ENCODE peak calls at places on chromosomes 2 and 18, in ten cellular contexts. G, Q, I, D, B, S, H, X, M and V are unnamed samples.

GRCh38 chr18:43935051-43935412 is 657.7 kb upstream of the SYT4 start:
- DNase-seq in Q (peak), B (no peak), M (no peak), X (no peak), D (no peak), I (no peak), H (no peak), G (no peak), S (no peak), V (peak)

GRCh38 chr2:239768031-239768800 is 256.9 kb downstream of the NDUFA10 start:
- DNase-seq in G (no peak), B (no peak), D (no peak), I (no peak), M (no peak), H (no peak), X (no peak), S (no peak), Q (no peak), V (no peak)

GRCh38 chr2:60517441-60517840 is 36.0 kb downstream of the BCL11A start:
- DNase-seq in Q (no peak), M (no peak), D (no peak), H (no peak), G (no peak), B (no peak), X (no peak), S (no peak), I (no peak), V (peak)

GRCh38 chr2:234074751-234075520 is 24.4 kb downstream of the SPP2 start:
- DNase-seq in S (no peak), G (no peak), H (no peak), X (no peak), B (no peak), Q (no peak), D (no peak), I (no peak), M (no peak), V (peak)

GRCh38 chr2:63790913-63791312 is 50.8 kb upstream of the UGP2 start:
- DNase-seq in Q (peak), H (no peak), M (no peak), X (no peak), S (no peak), B (no peak), D (no peak), I (no peak), G (no peak), V (peak)

GRCh38 chr2:42132066-42132965 is 36.8 kb upstream of the EML4 start:
- DNase-seq in M (no peak), S (no peak), D (no peak), I (no peak), Q (peak), X (no peak), H (no peak), B (no peak), G (no peak), V (peak)

GRCh38 chr2:57614988-57615387 is 431.6 kb upstream of the VRK2 start:
- DNase-seq in I (no peak), M (no peak), D (no peak), Q (no peak), B (no peak), X (no peak), G (no peak), H (no peak), S (no peak), V (no peak)

GRCh38 chr2:23495661-23496114 is 110.7 kb downstream of the KLHL29 start:
- DNase-seq in G (no peak), H (no peak), Q (no peak), S (no peak), B (no peak), I (no peak), D (no peak), X (no peak), M (no peak), V (no peak)

GRCh38 chr18:77098554-77099174 is 33.9 kb downstream of the MBP start:
- DNase-seq in G (peak), D (no peak), S (no peak), X (no peak), B (no peak), I (no peak), Q (no peak), H (peak), M (no peak), V (no peak)

GRCh38 chr18:33578371-33579146 is 540 bp downstream of the ASXL3 start:
- DNase-seq in G (peak), M (no peak), Q (peak), D (peak), I (no peak), S (no peak), H (peak), X (no peak), B (peak), V (peak)

GRCh38 chr2:147913701-147914480 is 69.1 kb downstream of the ACVR2A start:
- DNase-seq in M (no peak), D (no peak), S (no peak), H (no peak), X (no peak), Q (no peak), B (no peak), G (peak), I (no peak), V (peak)

GRCh38 chr2:171141320-171141719 is 19.4 kb downstream of the TLK1 start:
- DNase-seq in X (no peak), M (no peak), G (no peak), Q (no peak), H (no peak), I (no peak), D (no peak), S (no peak), B (no peak), V (peak)

GRCh38 chr2:149701241-149701640 is 113.7 kb upstream of the MMADHC start:
- DNase-seq in D (no peak), G (no peak), X (no peak), B (no peak), M (no peak), H (no peak), Q (no peak), I (no peak), S (no peak), V (no peak)

GRCh38 chr2:150234787-150235512 is 252.5 kb downstream of the RND3 start:
- DNase-seq in M (no peak), B (no peak), Q (peak), G (no peak), H (no peak), S (peak), D (no peak), I (no peak), X (no peak), V (peak)

GRCh38 chr2:217932661-217933325 is 70.0 kb downstream of the TNS1 start:
- DNase-seq in M (no peak), S (peak), X (no peak), H (peak), I (no peak), B (no peak), G (no peak), D (no peak), Q (no peak), V (peak)

GRCh38 chr2:30188292-30188691 is 41.5 kb downstream of the YPEL5 start:
- DNase-seq in D (no peak), I (no peak), G (no peak), H (no peak), X (no peak), Q (no peak), M (no peak), S (peak), B (no peak), V (no peak)